ENCODE peak calls at places on chromosomes 5 and 9, in nine cellular contexts. R is PC-9, J is lung, D is upper lobe of left lung, G is left lung, K is heart right ventricle, A is right lobe of liver, Z is A673, X is neural progenitor cell. C is an unnamed sample. For H3K36me3, the result is how much of the 10 kb centered on the place peaks cover.

GRCh38 chr9:34089311-34089710 is 37.2 kb downstream of the DCAF12 start:
- DNase-seq in R (no peak), J (no peak), D (no peak), G (no peak), K (no peak), A (no peak), Z (no peak), X (no peak), C (no peak)

GRCh38 chr9:133915534-133916158 is 76.5 kb downstream of the VAV2 start:
- DNase-seq in R (no peak), J (no peak), D (no peak), G (no peak), K (no peak), A (no peak), Z (no peak), X (no peak), C (no peak)

GRCh38 chr9:78236511-78236950 is 656 bp downstream of the CEP78 start:
- DNase-seq in R (no peak), J (no peak), D (no peak), G (no peak), K (no peak), A (no peak), Z (no peak), X (peak), C (no peak)

GRCh38 chr9:81069038-81069795 is 620.1 kb downstream of the TLE1 start:
- DNase-seq in R (no peak), J (no peak), D (no peak), G (no peak), K (no peak), A (no peak), Z (no peak), X (no peak), C (no peak)

GRCh38 chr5:79235222-79235577 is 731 bp upstream of the JMY start:
- DNase-seq in R (peak), J (no peak), D (no peak), G (no peak), K (no peak), A (no peak), Z (peak), X (no peak), C (no peak)

GRCh38 chr9:20981486-20981885 is 50.0 kb downstream of the HACD4 start:
- DNase-seq in R (no peak), J (no peak), D (no peak), G (no peak), K (no peak), A (no peak), Z (no peak), X (no peak), C (no peak)

GRCh38 chr9:33765411-33765810 is 29.9 kb upstream of the PRSS3 start:
- DNase-seq in R (peak), J (no peak), D (no peak), G (no peak), K (no peak), A (no peak), Z (no peak), X (no peak), C (no peak)

GRCh38 chr9:110288503-110288902 is 32.2 kb upstream of the TXN start:
- DNase-seq in R (no peak), J (no peak), D (no peak), G (no peak), K (no peak), A (no peak), Z (no peak), X (no peak), C (no peak)

GRCh38 chr5:89315194-89315593 is 432.2 kb upstream of the MEF2C start:
- DNase-seq in R (no peak), J (peak), D (peak), G (peak), K (no peak), A (peak), Z (no peak), X (no peak), C (no peak)

GRCh38 chr5:159163027-159163699 is 46.2 kb downstream of the RNF145 start:
- DNase-seq in R (no peak), J (no peak), D (no peak), G (no peak), K (no peak), A (no peak), Z (no peak), X (no peak), C (no peak)

GRCh38 chr5:64637837-64638443 is 52.4 kb upstream of the SHISAL2B start:
- DNase-seq in R (no peak), J (no peak), D (no peak), G (no peak), K (no peak), A (no peak), Z (peak), X (peak), C (no peak)

GRCh38 chr5:111099058-111099778 is 7.1 kb downstream of the WDR36 start:
- DNase-seq in R (no peak), J (no peak), D (no peak), G (no peak), K (no peak), A (no peak), Z (no peak), X (no peak), C (no peak)
- H3K36me3 ChIP-seq in R (under half), J (under half), D (under half), G (under half), K (half or more), A (under half), Z (half or more), X (under half), C (half or more)

DNA sequence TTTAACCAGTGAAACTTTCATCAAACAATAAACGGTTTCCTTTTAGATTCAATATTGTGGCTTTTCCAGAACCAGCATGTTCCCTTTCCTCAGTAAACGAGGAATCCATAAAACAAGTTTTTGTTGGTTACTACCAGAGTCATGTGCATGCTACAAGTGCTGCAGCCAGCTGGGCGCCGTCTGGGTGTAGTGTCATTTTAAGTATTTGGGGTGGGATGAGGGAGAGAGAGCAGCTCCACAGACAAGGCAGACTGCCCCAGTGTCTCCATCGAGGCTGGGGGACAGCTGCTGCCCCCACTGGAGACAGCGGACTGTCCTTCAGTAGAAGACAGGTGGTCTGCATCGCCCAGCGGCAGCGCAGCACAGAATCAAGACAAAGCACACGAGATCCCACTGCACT is 17.3 kb downstream of the ARPC5L start:
- DNase-seq in R (no peak), J (no peak), D (no peak), G (peak), K (no peak), A (no peak), Z (no peak), X (no peak), C (no peak)
- H3K36me3 ChIP-seq in R (under half), J (under half), D (half or more), G (under half), K (half or more), A (under half), Z (half or more), X (under half), C (under half)

DNA sequence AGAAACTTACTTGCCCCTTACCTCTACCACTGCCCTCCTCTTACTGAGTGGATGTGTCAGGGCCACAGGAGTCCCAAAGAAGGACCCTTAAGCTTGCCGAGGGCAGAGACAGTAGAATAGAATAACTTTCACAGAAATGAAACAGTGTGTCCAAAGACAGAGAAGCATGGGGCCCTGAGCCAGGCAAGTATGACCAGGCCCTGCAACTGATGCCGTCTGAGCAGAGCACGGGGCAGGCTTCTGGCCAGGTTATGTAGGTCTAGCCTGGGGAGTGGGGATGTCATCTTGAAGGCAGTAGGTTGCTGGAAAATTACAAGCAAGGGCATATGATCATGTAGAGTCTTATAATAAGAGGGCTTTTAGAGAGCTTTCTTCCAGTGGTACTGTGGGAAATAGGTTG is 415.4 kb downstream of the KDM4C start:
- DNase-seq in R (no peak), J (no peak), D (no peak), G (no peak), K (no peak), A (no peak), Z (no peak), X (no peak), C (no peak)
- H3K36me3 ChIP-seq in R (under half), J (under half), D (under half), G (under half), K (under half), A (under half), Z (under half), X (under half), C (under half)

DNA sequence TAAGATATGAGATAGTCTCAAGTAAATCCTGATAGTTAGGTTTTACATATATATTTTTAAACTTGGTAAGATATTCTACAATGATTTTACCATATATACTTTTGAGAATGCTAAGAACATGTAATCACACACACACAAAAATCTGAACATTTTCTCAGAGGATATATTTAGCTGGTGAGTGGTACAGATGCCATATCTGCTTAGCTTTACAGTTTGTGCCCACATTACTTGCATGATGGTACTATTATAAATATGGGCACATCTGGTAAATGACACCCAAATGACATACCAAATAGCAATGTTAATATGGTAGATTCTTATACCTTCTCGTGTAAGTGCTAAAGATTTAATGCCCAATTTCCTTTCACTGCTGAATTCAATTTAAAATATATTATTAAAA is 56.6 kb downstream of the LSM11 start:
- DNase-seq in R (no peak), J (no peak), D (no peak), G (no peak), K (no peak), A (no peak), Z (no peak), X (no peak), C (no peak)
- H3K36me3 ChIP-seq in R (under half), J (under half), D (under half), G (under half), K (half or more), A (under half), Z (under half), X (under half), C (under half)

GRCh38 chr5:141490271-141490670 is 1.4 kb downstream of the PCDHGC5 start:
- DNase-seq in R (no peak), J (no peak), D (no peak), G (no peak), K (no peak), A (no peak), Z (no peak), X (no peak), C (no peak)

GRCh38 chr5:141489841-141490240 is 960 bp downstream of the PCDHGC5 start:
- DNase-seq in R (no peak), J (no peak), D (no peak), G (no peak), K (no peak), A (no peak), Z (no peak), X (no peak), C (no peak)

GRCh38 chr5:141492168-141492885 is 3.4 kb downstream of the PCDHGC5 start:
- DNase-seq in R (no peak), J (no peak), D (no peak), G (no peak), K (no peak), A (no peak), Z (no peak), X (peak), C (no peak)

GRCh38 chr5:141491323-141492167 is 2.7 kb downstream of the PCDHGC5 start:
- DNase-seq in R (no peak), J (no peak), D (no peak), G (no peak), K (no peak), A (no peak), Z (no peak), X (peak), C (no peak)

DNA sequence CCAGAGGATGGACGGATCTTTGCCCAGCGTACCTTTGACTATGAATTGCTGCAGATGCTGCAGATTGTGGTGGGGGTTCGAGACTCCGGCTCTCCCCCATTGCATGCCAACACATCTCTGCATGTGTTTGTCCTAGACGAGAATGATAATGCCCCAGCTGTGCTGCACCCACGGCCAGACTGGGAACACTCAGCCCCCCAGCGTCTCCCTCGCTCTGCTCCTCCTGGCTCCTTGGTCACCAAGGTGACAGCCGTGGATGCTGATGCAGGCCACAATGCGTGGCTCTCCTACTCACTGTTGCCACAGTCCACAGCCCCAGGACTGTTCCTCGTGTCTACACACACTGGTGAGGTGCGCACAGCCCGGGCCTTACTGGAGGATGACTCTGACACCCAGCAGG is 1.9 kb downstream of the PCDHGC5 start:
- DNase-seq in R (no peak), J (no peak), D (no peak), G (no peak), K (no peak), A (no peak), Z (no peak), X (no peak), C (no peak)
- H3K36me3 ChIP-seq in R (under half), J (under half), D (under half), G (under half), K (half or more), A (under half), Z (under half), X (under half), C (under half)

DNA sequence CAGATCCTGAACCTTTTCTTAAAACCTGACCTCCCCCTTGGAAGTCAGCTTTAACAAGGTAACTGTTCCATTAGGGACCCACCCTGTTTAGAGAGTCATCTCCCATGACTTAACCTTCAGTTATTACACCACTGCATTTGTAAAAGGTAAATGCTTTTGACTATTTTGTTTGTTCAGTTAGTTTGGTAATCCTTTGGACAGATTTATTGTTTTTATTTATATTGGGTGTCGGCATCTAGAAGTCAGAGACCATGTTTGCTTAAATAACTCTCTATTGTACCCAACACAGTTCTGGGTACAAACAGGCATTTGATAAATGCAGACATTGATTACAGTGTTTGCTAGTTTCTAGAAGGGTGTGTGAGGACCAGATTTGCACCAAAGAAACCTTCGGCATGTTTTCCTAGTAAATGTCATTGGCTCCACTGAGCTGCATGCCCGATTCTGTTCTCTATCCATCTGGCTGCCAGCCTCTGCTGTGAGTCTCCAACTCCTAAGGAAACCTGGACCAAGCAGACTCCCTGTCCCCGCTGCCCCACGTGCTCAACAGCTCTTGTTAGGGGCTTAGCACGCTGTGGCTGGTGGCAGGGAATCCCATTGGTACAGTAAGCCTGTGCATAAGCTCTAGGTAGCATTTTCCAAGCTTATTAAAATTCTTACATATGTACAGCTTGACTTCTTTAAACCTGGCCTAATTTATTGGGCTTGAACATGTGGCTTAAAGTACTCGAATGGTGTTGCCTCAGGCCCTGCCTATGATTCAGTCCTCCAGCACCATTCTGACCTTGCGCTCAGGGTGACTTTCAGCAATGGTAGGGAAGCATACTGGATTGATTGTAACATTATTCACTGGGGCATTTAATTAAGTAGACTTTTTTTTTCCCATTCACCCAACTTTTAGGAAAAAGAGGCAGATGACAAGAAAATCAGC is 6.6 kb downstream of the PCBD2 start:
- DNase-seq in R (no peak), J (no peak), D (no peak), G (no peak), K (no peak), A (no peak), Z (no peak), X (no peak), C (no peak)
- H3K36me3 ChIP-seq in R (under half), J (under half), D (under half), G (under half), K (half or more), A (under half), Z (under half), X (under half), C (under half)

DNA sequence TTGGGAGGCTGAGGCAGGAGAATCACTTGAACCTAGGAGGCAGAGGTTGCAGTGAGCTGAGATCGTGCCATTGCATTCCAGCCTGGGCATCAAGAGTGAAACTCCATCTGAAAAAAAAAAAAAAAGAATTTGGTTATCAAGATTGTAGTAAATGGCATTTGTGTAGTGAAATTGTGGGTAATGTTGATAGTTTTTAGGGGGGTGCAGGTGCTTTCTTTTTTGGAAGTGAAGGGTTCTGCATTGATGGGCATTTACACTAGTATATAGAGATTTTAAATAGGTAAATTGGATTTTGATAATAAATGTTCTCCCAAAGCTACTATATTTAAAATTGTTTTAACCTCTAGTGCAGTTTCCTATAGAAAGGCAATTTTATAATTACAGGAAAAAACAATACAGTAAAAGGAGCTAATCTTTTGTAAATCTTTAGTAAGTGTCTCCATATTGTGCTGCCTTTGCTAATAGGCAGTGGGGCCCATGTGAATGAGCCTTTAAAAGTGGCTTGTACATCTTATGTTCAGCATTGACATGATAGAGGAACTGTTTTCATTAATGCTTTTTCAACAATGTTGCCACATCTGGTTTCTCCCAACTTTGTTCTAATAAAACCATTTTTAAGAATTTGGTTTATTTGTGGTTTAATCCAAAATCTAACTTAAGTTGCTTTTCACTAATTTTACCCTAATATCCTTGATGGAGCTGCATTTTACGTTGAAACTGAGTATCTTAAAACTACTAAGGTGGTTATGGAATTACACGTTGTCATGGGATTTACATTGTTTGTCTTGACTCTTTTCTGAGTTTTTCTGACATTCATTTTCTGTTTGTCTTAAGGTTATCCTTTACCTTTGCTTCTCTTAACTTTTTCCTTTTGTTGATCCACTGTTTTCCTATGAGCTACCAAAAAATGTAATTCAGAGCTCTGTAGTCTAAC is 11.1 kb downstream of the MATR3 start:
- DNase-seq in R (no peak), J (no peak), D (no peak), G (no peak), K (no peak), A (no peak), Z (no peak), X (no peak), C (no peak)
- H3K36me3 ChIP-seq in R (under half), J (under half), D (under half), G (under half), K (under half), A (under half), Z (under half), X (under half), C (under half)